ENCODE peak calls at places on chromosomes 4 and X, in eight cellular contexts. G is LNCaP clone FGC; L is epithelial cell of esophagus; A is HFFc6; T is kidney; J is spleen; P is astrocyte of the spinal cord; Q is CD8-positive, alpha-beta T cell. U is an unnamed sample.
A peak's percentile ranks its signal among the peaks of the same experiment; 100 is the strongest.

GRCh38 chr4:87848622-87849351 is 16.0 kb downstream of the MEPE start:
- DNase-seq in G (peak; percentile 87), L (peak; percentile 72), A (peak; percentile 52), T (no peak), J (no peak), P (peak; percentile 66), Q (no peak), U (no peak)

GRCh38 chr4:168522829-168523228 is 26.0 kb downstream of the PALLD start:
- DNase-seq in G (no peak), L (no peak), A (no peak), T (no peak), J (no peak), P (no peak), Q (no peak), U (no peak)

GRCh38 chr4:187321741-187322140 is 598.1 kb upstream of the FAT1 start:
- DNase-seq in G (no peak), L (no peak), A (no peak), T (no peak), J (no peak), P (peak; percentile 51), Q (no peak), U (no peak)

GRCh38 chr4:5890063-5890727 is 2.7 kb downstream of the CRMP1 start:
- DNase-seq in G (no peak), L (no peak), A (no peak), T (no peak), J (no peak), P (peak; percentile 18), Q (no peak), U (no peak)

GRCh38 chrX:13471269-13471668 is 98.1 kb upstream of the EGFL6 start:
- DNase-seq in G (no peak), L (no peak), A (no peak), T (no peak), J (no peak), P (no peak), Q (no peak), U (no peak)

GRCh38 chr4:110087116-110087708 is 111.2 kb downstream of the ELOVL6 start:
- DNase-seq in G (peak; percentile 45), L (peak; percentile 76), A (peak; percentile 80), T (no peak), J (no peak), P (peak; percentile 93), Q (no peak), U (no peak)

GRCh38 chrX:18129694-18130093 is 91.0 kb downstream of the BEND2 start:
- DNase-seq in G (no peak), L (no peak), A (no peak), T (no peak), J (no peak), P (no peak), Q (no peak), U (no peak)

GRCh38 chr4:187608001-187608421 is 387.6 kb upstream of the ZFP42 start:
- DNase-seq in G (no peak), L (peak; percentile 76), A (peak; percentile 63), T (no peak), J (no peak), P (peak; percentile 33), Q (no peak), U (no peak)

GRCh38 chr4:105472871-105473339 is 957 bp downstream of the PPA2 start:
- DNase-seq in G (no peak), L (peak; percentile 25), A (no peak), T (no peak), J (no peak), P (no peak), Q (no peak), U (no peak)

GRCh38 chrX:72572248-72573157 is at the start of gene HDAC8:
- DNase-seq in G (peak; percentile 50), L (peak; percentile 79), A (peak; percentile 65), T (peak; percentile 80), J (peak; percentile 80), P (peak; percentile 90), Q (no peak), U (no peak)

GRCh38 chr4:26780524-26780923 is 80.1 kb upstream of the STIM2 start:
- DNase-seq in G (no peak), L (peak; percentile 97), A (peak; percentile 33), T (no peak), J (no peak), P (peak; percentile 39), Q (no peak), U (no peak)

GRCh38 chr4:85659626-85660213 is 184.8 kb downstream of the ARHGAP24 start:
- DNase-seq in G (no peak), L (no peak), A (no peak), T (no peak), J (no peak), P (no peak), Q (no peak), U (no peak)

GRCh38 chr4:89497517-89498308 is 190.1 kb upstream of the GPRIN3 start:
- DNase-seq in G (peak; percentile 94), L (no peak), A (no peak), T (no peak), J (no peak), P (no peak), Q (no peak), U (no peak)

GRCh38 chrX:13398073-13398823 is 78.4 kb upstream of the ATXN3L start:
- DNase-seq in G (no peak), L (peak; percentile 96), A (peak; percentile 98), T (peak; percentile 81), J (no peak), P (peak; percentile 98), Q (no peak), U (peak; percentile 90)

GRCh38 chr4:186104114-186104894 is at the start of gene FAM149A:
- DNase-seq in G (no peak), L (peak; percentile 24), A (no peak), T (peak; percentile 86), J (peak; percentile 86), P (no peak), Q (no peak), U (peak; percentile 49)

GRCh38 chrX:19836337-19836736 is 51.1 kb downstream of the SH3KBP1 start:
- DNase-seq in G (no peak), L (no peak), A (no peak), T (no peak), J (no peak), P (no peak), Q (no peak), U (peak; percentile 60)

GRCh38 chrX:11678174-11678573 is 12.5 kb upstream of the ARHGAP6 start:
- DNase-seq in G (no peak), L (no peak), A (no peak), T (no peak), J (no peak), P (no peak), Q (no peak), U (no peak)

GRCh38 chr4:84920591-84920990 is 45.9 kb downstream of the WDFY3 start:
- DNase-seq in G (no peak), L (peak; percentile 78), A (peak; percentile 47), T (no peak), J (no peak), P (peak; percentile 46), Q (no peak), U (no peak)

GRCh38 chr4:67727124-67727850 is 26.3 kb upstream of the UBA6 start:
- DNase-seq in G (no peak), L (peak; percentile 66), A (peak; percentile 87), T (no peak), J (no peak), P (peak; percentile 79), Q (no peak), U (no peak)

GRCh38 chr4:20520901-20521300 is 179.4 kb upstream of the PACRGL start:
- DNase-seq in G (no peak), L (peak; percentile 83), A (peak; percentile 69), T (no peak), J (no peak), P (peak; percentile 47), Q (no peak), U (no peak)

GRCh38 chrX:17032351-17032750 is 85.9 kb downstream of the REPS2 start:
- DNase-seq in G (no peak), L (peak; percentile 50), A (no peak), T (no peak), J (no peak), P (peak; percentile 91), Q (no peak), U (no peak)

GRCh38 chr4:1491630-1492457 is 85.6 kb upstream of the NKX1-1 start:
- DNase-seq in G (no peak), L (no peak), A (no peak), T (peak; percentile 47), J (no peak), P (no peak), Q (no peak), U (no peak)

GRCh38 chr4:69717778-69718177 is 42.6 kb downstream of the SULT1B1 start:
- DNase-seq in G (no peak), L (no peak), A (no peak), T (no peak), J (no peak), P (no peak), Q (no peak), U (no peak)

DNA sequence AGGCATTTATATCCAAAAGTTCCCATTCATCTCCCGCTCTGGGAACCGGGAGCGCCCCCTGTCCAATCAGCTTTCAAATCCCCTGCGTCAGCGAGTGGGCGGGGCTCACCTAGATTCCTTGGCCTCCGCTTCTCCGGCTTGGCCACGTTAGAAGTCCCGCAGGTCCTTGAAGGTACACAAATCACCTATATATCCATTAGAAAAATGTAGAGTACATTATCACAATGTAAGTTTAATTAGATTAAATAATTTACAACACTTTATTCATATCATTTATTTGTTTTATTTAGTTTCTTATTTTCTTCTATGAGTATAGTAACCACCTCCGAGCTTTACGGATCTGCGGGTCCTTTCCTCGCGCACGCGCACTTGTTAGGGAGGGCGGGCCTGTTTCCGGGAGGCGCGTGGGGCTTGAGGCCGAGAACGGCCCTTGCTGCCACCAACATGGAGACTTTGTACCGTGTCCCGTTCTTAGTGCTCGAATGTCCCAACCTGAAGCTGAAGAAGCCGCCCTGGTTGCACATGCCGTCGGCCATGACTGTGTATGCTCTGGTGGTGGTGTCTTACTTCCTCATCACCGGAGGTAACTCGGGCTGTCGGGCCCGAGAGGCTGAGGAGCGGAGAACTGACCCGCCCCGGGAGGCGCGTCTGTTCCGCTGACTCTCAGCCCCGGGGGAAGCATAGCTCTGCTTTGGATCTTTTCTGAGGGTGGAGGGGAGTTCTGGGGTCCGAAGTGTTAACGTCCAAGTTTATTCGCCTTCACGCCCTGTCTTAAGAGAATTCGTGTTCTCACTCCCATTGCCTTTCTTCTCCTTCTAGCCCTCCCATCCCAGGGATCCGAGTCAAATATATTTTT is at the start of gene OSTC:
- DNase-seq in G (peak; percentile 92), L (peak; percentile 97), A (peak; percentile 94), T (peak; percentile 97), J (peak; percentile 96), P (peak; percentile 99), Q (peak; percentile 81), U (peak; percentile 97)
- TF ChIP-seq CTCF in G (peak; percentile 7), L (peak; percentile 17), A (peak; percentile 65), T (peak; percentile 23), J (no peak), P (peak; percentile 9), Q (no peak), U (peak; percentile 30)

GRCh38 chr4:150814873-150815272 is 200.2 kb downstream of the LRBA start:
- DNase-seq in G (no peak), L (no peak), A (no peak), T (no peak), J (no peak), P (peak; percentile 8), Q (no peak), U (no peak)
- TF ChIP-seq CTCF in G (peak; percentile 5), L (no peak), A (peak; percentile 53), T (no peak), J (no peak), P (no peak), Q (no peak), U (peak; percentile 36)

GRCh38 chrX:121052122-121052521 is 4.7 kb downstream of the GLUD2 start:
- DNase-seq in G (no peak), L (peak; percentile 22), A (no peak), T (no peak), J (no peak), P (no peak), Q (no peak), U (no peak)
- TF ChIP-seq CTCF in G (no peak), L (no peak), A (no peak), T (no peak), J (no peak), P (no peak), Q (no peak), U (no peak)

GRCh38 chrX:8868906-8869305 is 67.7 kb upstream of the FAM9A start:
- DNase-seq in G (no peak), L (peak; percentile 49), A (peak; percentile 5), T (no peak), J (no peak), P (peak; percentile 50), Q (no peak), U (no peak)
- TF ChIP-seq CTCF in G (peak; percentile 39), L (peak; percentile 32), A (peak; percentile 62), T (no peak), J (no peak), P (peak; percentile 29), Q (no peak), U (peak; percentile 52)